ENCODE peak calls at places on chromosomes 7 and 10, in ten cellular contexts. H is A549; C is activated CD4-positive, CD25-positive, alpha-beta regulatory T cell; Y is AG04450; O is T-helper 22 cell; F is lung microvascular endothelial cell; T is neural crest cell; L is midbrain; K is heart right ventricle; N is kidney tubule cell. J is an unnamed sample.

GRCh38 chr7:146375155-146375554 is 258.6 kb downstream of the CNTNAP2 start:
- DNase-seq in O (no peak), T (no peak), K (no peak), F (no peak), C (no peak), H (no peak), L (no peak), Y (no peak), N (no peak), J (no peak)

GRCh38 chr7:133299620-133300019 is 46.7 kb downstream of the EXOC4 start:
- DNase-seq in F (no peak), C (no peak), H (no peak), L (no peak), Y (no peak), K (no peak), N (no peak), T (no peak), O (no peak), J (no peak)

GRCh38 chr7:28754027-28754426 is 204.1 kb downstream of the TRIL start:
- DNase-seq in K (no peak), Y (no peak), H (peak; percentile 9), N (peak; percentile 61), O (no peak), L (peak; percentile 89), C (no peak), F (no peak), T (peak; percentile 40), J (no peak)

GRCh38 chr10:102287538-102287937 is 42.2 kb downstream of the GBF1 start:
- DNase-seq in H (no peak), K (no peak), L (no peak), O (no peak), F (no peak), Y (no peak), T (no peak), C (no peak), N (no peak), J (no peak)

GRCh38 chr10:22670796-22671195 is 43.6 kb downstream of the PIP4K2A start:
- DNase-seq in F (no peak), L (peak; percentile 55), H (no peak), C (no peak), K (no peak), O (no peak), T (no peak), Y (no peak), N (no peak), J (no peak)

GRCh38 chr7:66790219-66790618 is 49.7 kb downstream of the RABGEF1 start:
- DNase-seq in H (no peak), C (no peak), T (no peak), K (peak; percentile 10), Y (no peak), L (no peak), F (peak; percentile 32), N (no peak), O (no peak), J (no peak)

GRCh38 chr7:80643336-80643925 is 5.0 kb downstream of the CD36 start:
- DNase-seq in H (no peak), Y (no peak), F (no peak), K (no peak), N (peak; percentile 49), O (no peak), C (no peak), L (no peak), T (no peak), J (no peak)

GRCh38 chr7:12210179-12211053 is 678 bp upstream of the TMEM106B start:
- DNase-seq in T (no peak), C (peak; percentile 21), F (no peak), O (no peak), Y (no peak), K (peak; percentile 6), N (peak; percentile 65), H (peak; percentile 31), L (peak; percentile 66), J (no peak)

GRCh38 chr10:125006921-125007391 is 65.0 kb downstream of the ZRANB1 start:
- DNase-seq in F (no peak), N (no peak), C (no peak), K (no peak), O (no peak), H (no peak), Y (no peak), T (no peak), L (peak; percentile 42), J (peak; percentile 98)

GRCh38 chr7:96827701-96828100 is 118.1 kb upstream of the SEM1 start:
- DNase-seq in C (no peak), K (no peak), L (no peak), Y (no peak), F (no peak), O (no peak), H (no peak), T (no peak), N (no peak), J (no peak)

GRCh38 chr10:129945031-129945430 is 19.0 kb downstream of the EBF3 start:
- DNase-seq in F (no peak), T (no peak), N (no peak), K (no peak), C (no peak), Y (no peak), O (no peak), H (no peak), L (no peak), J (no peak)

GRCh38 chr7:22872087-22872807 is 49.6 kb upstream of the TOMM7 start:
- DNase-seq in L (no peak), C (no peak), K (no peak), N (no peak), Y (no peak), O (no peak), H (no peak), T (no peak), F (no peak), J (no peak)

GRCh38 chr10:98055875-98056516 is 25.6 kb upstream of the CRTAC1 start:
- DNase-seq in H (no peak), F (peak; percentile 30), T (peak; percentile 50), L (no peak), K (no peak), Y (no peak), O (no peak), N (peak; percentile 69), C (no peak), J (no peak)

GRCh38 chr7:93720106-93720505 is 145.6 kb upstream of the CALCR start:
- DNase-seq in K (no peak), T (no peak), O (no peak), C (no peak), Y (no peak), F (no peak), H (no peak), L (no peak), N (no peak), J (no peak)

J was measured in AG09319.